ENCODE peak calls at places on chromosomes 12 and 14, in four cellular contexts. L is T-helper 2 cell, A is lung microvascular endothelial cell, G is WTC11. D is an unnamed sample.

GRCh38 chr14:77459072-77459723 is 1.3 kb downstream of the AHSA1 start:
- DNase-seq in A (peak; percentile 84), L (peak; percentile 41), G (peak; percentile 80), D (peak; percentile 72)

GRCh38 chr12:125412506-125412905 is 347.3 kb downstream of the AACS start:
- DNase-seq in L (no peak), G (no peak), A (no peak), D (no peak)

GRCh38 chr14:57382283-57382682 is 8.1 kb upstream of the NAA30 start:
- DNase-seq in G (no peak), A (peak; percentile 96), L (no peak), D (no peak)

GRCh38 chr14:36942522-36943245 is 229.7 kb downstream of the SLC25A21 start:
- DNase-seq in A (peak; percentile 28), G (no peak), L (no peak), D (no peak)

GRCh38 chr14:61511558-61511924 is 183.8 kb upstream of the HIF1A start:
- DNase-seq in A (no peak), G (no peak), L (peak; percentile 47), D (no peak)

GRCh38 chr12:31950088-31950487 is 9.1 kb upstream of the RESF1 start:
- DNase-seq in A (no peak), L (no peak), G (no peak), D (no peak)

GRCh38 chr12:67647547-67648305 is 819 bp upstream of the DYRK2 start:
- DNase-seq in G (peak; percentile 70), A (peak; percentile 88), L (peak; percentile 2), D (peak; percentile 84)

GRCh38 chr14:33916663-33917565 is 34.0 kb downstream of the EGLN3 start:
- DNase-seq in A (peak; percentile 71), L (no peak), G (no peak), D (no peak)

GRCh38 chr12:5428332-5429221 is 3.3 kb upstream of the NTF3 start:
- DNase-seq in L (no peak), A (peak; percentile 51), G (peak; percentile 52), D (peak; percentile 44)

GRCh38 chr12:57341275-57341990 is 89.4 kb downstream of the R3HDM2 start:
- DNase-seq in G (no peak), L (no peak), A (peak; percentile 69), D (no peak)

GRCh38 chr12:57148469-57149308 is 1.3 kb upstream of the LRP1-AS start:
- DNase-seq in G (no peak), A (no peak), L (no peak), D (no peak)

GRCh38 chr12:83471341-83471740 is 784.6 kb downstream of the TMTC2 start:
- DNase-seq in G (no peak), L (no peak), A (no peak), D (no peak)

GRCh38 chr12:26691234-26691970 is 141.6 kb downstream of the ITPR2 start:
- DNase-seq in G (peak; percentile 40), A (peak; percentile 98), L (no peak), D (peak; percentile 12)

GRCh38 chr12:90152897-90153624 is 444.4 kb upstream of the ATP2B1 start:
- DNase-seq in A (no peak), G (peak; percentile 15), L (no peak), D (no peak)

GRCh38 chr12:58310368-58310767 is 369.0 kb downstream of the ATP23 start:
- DNase-seq in A (peak; percentile 83), L (no peak), G (no peak), D (no peak)

GRCh38 chr12:106240821-106241220 is 7.0 kb downstream of the CKAP4 start:
- DNase-seq in G (no peak), A (no peak), L (no peak), D (no peak)

GRCh38 chr14:64463198-64463597 is 2.1 kb upstream of the AKAP5 start:
- DNase-seq in G (no peak), A (no peak), L (no peak), D (no peak)

GRCh38 chr12:59452259-59452658 is 143.6 kb upstream of the SLC16A7 start:
- DNase-seq in L (no peak), A (no peak), G (no peak), D (no peak)

GRCh38 chr12:6341439-6342139 is at the start of gene TNFRSF1A:
- DNase-seq in A (peak; percentile 88), G (no peak), L (no peak), D (no peak)

GRCh38 chr12:82619644-82620043 is 67.1 kb upstream of the TMTC2 start:
- DNase-seq in L (no peak), A (no peak), G (no peak), D (no peak)

GRCh38 chr12:29547844-29548243 is 50.4 kb upstream of the OVCH1 start:
- DNase-seq in G (no peak), L (no peak), A (no peak), D (no peak)

GRCh38 chr12:124863409-124864325 is at the start of gene SCARB1:
- DNase-seq in G (peak; percentile 84), L (peak; percentile 64), A (peak; percentile 76), D (peak; percentile 89)

GRCh38 chr12:63802012-63802608 is 22.4 kb downstream of the RXYLT1 start:
- DNase-seq in A (peak; percentile 41), G (no peak), L (no peak), D (no peak)

GRCh38 chr12:65875635-65876034 is 51.4 kb downstream of the HMGA2 start:
- DNase-seq in L (no peak), G (no peak), A (peak; percentile 54), D (no peak)

GRCh38 chr14:102508774-102509743 is 517 bp downstream of the ANKRD9 start:
- DNase-seq in L (no peak), A (peak; percentile 43), G (no peak), D (no peak)

GRCh38 chr12:101567918-101568317 is 26.9 kb upstream of the MYBPC1 start:
- DNase-seq in G (no peak), L (no peak), A (no peak), D (no peak)

GRCh38 chr14:61501714-61502458 is 180.5 kb downstream of the PRKCH start:
- DNase-seq in L (no peak), G (no peak), A (no peak), D (no peak)

GRCh38 chr14:22545842-22546721 is 42.9 kb downstream of the DAD1 start:
- DNase-seq in G (no peak), A (peak; percentile 94), L (no peak), D (no peak)

GRCh38 chr12:3752741-3753486 is at the start of gene CRACR2A:
- DNase-seq in A (peak; percentile 84), G (peak; percentile 87), L (peak; percentile 76), D (peak; percentile 87)

GRCh38 chr12:14216405-14217294 is 148.8 kb upstream of the ATF7IP start:
- DNase-seq in A (peak; percentile 28), G (no peak), L (no peak), D (no peak)

D was measured in glutamatergic neuron.